ENCODE peak calls at places on chromosome 20, in six cellular contexts. One of them, this sample, is unnamed.
A peak's percentile ranks its signal among the peaks of the same experiment; 100 is the strongest.

GRCh38 chr20:56630086-56630493 is 984 bp downstream of the TFAP2C start:
- DNase-seq in stimulated activated CD8-positive, alpha-beta memory T cell treated with anti-CD3 and anti-CD28 coated beads, Interleukin-15, amount 100 ng/mL, for 24 hours: no peak
- DNase-seq in skeletal muscle cell: no peak
- DNase-seq in D721Med: no peak
- DNase-seq in Caki2: no peak
- DNase-seq in stimulated activated CD4-positive, alpha-beta T cell treated with anti-CD3 and anti-CD28 coated beads, Interleukin-4, amount 100 ng/mL, for 1 hour: no peak
- DNase-seq in this sample: peak; percentile 79

GRCh38 chr20:11799131-11799800 is 118.4 kb upstream of the BTBD3 start:
- DNase-seq in stimulated activated CD8-positive, alpha-beta memory T cell treated with anti-CD3 and anti-CD28 coated beads, Interleukin-15, amount 100 ng/mL, for 24 hours: no peak
- DNase-seq in skeletal muscle cell: no peak
- DNase-seq in D721Med: no peak
- DNase-seq in Caki2: no peak
- DNase-seq in stimulated activated CD4-positive, alpha-beta T cell treated with anti-CD3 and anti-CD28 coated beads, Interleukin-4, amount 100 ng/mL, for 1 hour: no peak
- DNase-seq in this sample: no peak

GRCh38 chr20:18985551-18985950 is 172.0 kb downstream of the SCP2D1 start:
- DNase-seq in stimulated activated CD8-positive, alpha-beta memory T cell treated with anti-CD3 and anti-CD28 coated beads, Interleukin-15, amount 100 ng/mL, for 24 hours: no peak
- DNase-seq in skeletal muscle cell: no peak
- DNase-seq in D721Med: no peak
- DNase-seq in Caki2: no peak
- DNase-seq in stimulated activated CD4-positive, alpha-beta T cell treated with anti-CD3 and anti-CD28 coated beads, Interleukin-4, amount 100 ng/mL, for 1 hour: no peak
- DNase-seq in this sample: peak; percentile 57

GRCh38 chr20:17541996-17542395 is 10.8 kb upstream of the BFSP1 start:
- DNase-seq in stimulated activated CD8-positive, alpha-beta memory T cell treated with anti-CD3 and anti-CD28 coated beads, Interleukin-15, amount 100 ng/mL, for 24 hours: no peak
- DNase-seq in skeletal muscle cell: no peak
- DNase-seq in D721Med: no peak
- DNase-seq in Caki2: no peak
- DNase-seq in stimulated activated CD4-positive, alpha-beta T cell treated with anti-CD3 and anti-CD28 coated beads, Interleukin-4, amount 100 ng/mL, for 1 hour: no peak
- DNase-seq in this sample: no peak

GRCh38 chr20:37987602-37988290 is 45.5 kb downstream of the TTI1 start:
- DNase-seq in stimulated activated CD8-positive, alpha-beta memory T cell treated with anti-CD3 and anti-CD28 coated beads, Interleukin-15, amount 100 ng/mL, for 24 hours: no peak
- DNase-seq in skeletal muscle cell: no peak
- DNase-seq in D721Med: no peak
- DNase-seq in Caki2: no peak
- DNase-seq in stimulated activated CD4-positive, alpha-beta T cell treated with anti-CD3 and anti-CD28 coated beads, Interleukin-4, amount 100 ng/mL, for 1 hour: no peak
- DNase-seq in this sample: no peak

GRCh38 chr20:31595380-31595653 is 9.8 kb upstream of the ID1 start:
- DNase-seq in stimulated activated CD8-positive, alpha-beta memory T cell treated with anti-CD3 and anti-CD28 coated beads, Interleukin-15, amount 100 ng/mL, for 24 hours: no peak
- DNase-seq in skeletal muscle cell: no peak
- DNase-seq in D721Med: no peak
- DNase-seq in Caki2: no peak
- DNase-seq in stimulated activated CD4-positive, alpha-beta T cell treated with anti-CD3 and anti-CD28 coated beads, Interleukin-4, amount 100 ng/mL, for 1 hour: no peak
- DNase-seq in this sample: no peak

GRCh38 chr20:20211274-20211987 is 156.5 kb upstream of the INSM1 start:
- DNase-seq in stimulated activated CD8-positive, alpha-beta memory T cell treated with anti-CD3 and anti-CD28 coated beads, Interleukin-15, amount 100 ng/mL, for 24 hours: no peak
- DNase-seq in skeletal muscle cell: no peak
- DNase-seq in D721Med: no peak
- DNase-seq in Caki2: peak; percentile 39
- DNase-seq in stimulated activated CD4-positive, alpha-beta T cell treated with anti-CD3 and anti-CD28 coated beads, Interleukin-4, amount 100 ng/mL, for 1 hour: no peak
- DNase-seq in this sample: no peak

GRCh38 chr20:33431797-33432381 is 11.7 kb downstream of the SNTA1 start:
- DNase-seq in stimulated activated CD8-positive, alpha-beta memory T cell treated with anti-CD3 and anti-CD28 coated beads, Interleukin-15, amount 100 ng/mL, for 24 hours: no peak
- DNase-seq in skeletal muscle cell: no peak
- DNase-seq in D721Med: no peak
- DNase-seq in Caki2: no peak
- DNase-seq in stimulated activated CD4-positive, alpha-beta T cell treated with anti-CD3 and anti-CD28 coated beads, Interleukin-4, amount 100 ng/mL, for 1 hour: no peak
- DNase-seq in this sample: no peak